ENCODE peak calls at places on chromosome 5, in five cellular contexts. B is cardiac muscle cell; E is activated CD4-positive, alpha-beta T cell treated with anti-CD3 and anti-CD28 coated beads for 24 hours; M is adipocyte; A is GM04504. I is an unnamed sample.
A peak's percentile ranks its signal among the peaks of the same experiment; 100 is the strongest.

GRCh38 chr5:155342956-155343355 is 329.4 kb downstream of the KIF4B start:
- DNase-seq in E (no peak), M (no peak), A (no peak), B (no peak), I (no peak)

GRCh38 chr5:155532621-155533314 is 519.2 kb downstream of the KIF4B start:
- DNase-seq in M (peak; percentile 27), A (no peak), E (no peak), B (no peak), I (no peak)

GRCh38 chr5:124745367-124746251 is 830 bp downstream of the ZNF608 start:
- DNase-seq in E (no peak), B (peak; percentile 52), A (no peak), M (peak; percentile 30), I (no peak)

GRCh38 chr5:145887217-145887616 is 14.4 kb upstream of the GRXCR2 start:
- DNase-seq in B (no peak), A (no peak), M (no peak), E (no peak), I (peak; percentile 31)

GRCh38 chr5:99005506-99005905 is 76.7 kb upstream of the CHD1 start:
- DNase-seq in B (no peak), A (no peak), E (no peak), M (no peak), I (no peak)

GRCh38 chr5:138649775-138650174 is 74.6 kb upstream of the HSPA9 start:
- DNase-seq in M (no peak), B (no peak), A (no peak), E (no peak), I (no peak)

GRCh38 chr5:35046754-35047153 is 995 bp downstream of the AGXT2 start:
- DNase-seq in B (peak; percentile 87), E (no peak), M (peak; percentile 62), A (peak; percentile 85), I (no peak)

GRCh38 chr5:115961413-115962238 is 649 bp upstream of the LVRN start:
- DNase-seq in B (no peak), E (no peak), M (peak; percentile 89), A (peak; percentile 50), I (no peak)

GRCh38 chr5:107542428-107542827 is 128.3 kb downstream of the EFNA5 start:
- DNase-seq in A (peak; percentile 38), M (peak; percentile 83), E (no peak), B (peak; percentile 95), I (no peak)

I was measured in K562.